ENCODE peak calls at places on chromosomes 16 and 17, in ten cellular contexts. S, G, W, J, L, P, B, Z, O and R are unnamed samples.

GRCh38 chr16:85392756-85393673 is 220.1 kb upstream of the GSE1 start:
- DNase-seq in S (peak; percentile 2), G (no peak), W (no peak), J (no peak), L (no peak), P (no peak), B (no peak), Z (no peak), O (no peak), R (no peak)

GRCh38 chr16:17544785-17545184 is 74.0 kb upstream of the XYLT1 start:
- DNase-seq in S (peak; percentile 10), G (no peak), W (no peak), J (no peak), L (no peak), P (no peak), B (no peak), Z (peak; percentile 7), O (peak; percentile 8), R (no peak)

GRCh38 chr16:30899794-30900193 is 3.4 kb downstream of the CTF1 start:
- DNase-seq in S (no peak), G (no peak), W (no peak), J (no peak), L (no peak), P (peak; percentile 3), B (no peak), Z (no peak), O (no peak), R (no peak)

GRCh38 chr17:27296427-27296979 is 2.6 kb downstream of the WSB1 start:
- DNase-seq in S (no peak), G (no peak), W (no peak), J (no peak), L (no peak), P (no peak), B (no peak), Z (no peak), O (no peak), R (no peak)

GRCh38 chr16:88633684-88634140 is 4.7 kb upstream of the IL17C start:
- DNase-seq in S (peak; percentile 57), G (no peak), W (no peak), J (no peak), L (no peak), P (no peak), B (no peak), Z (no peak), O (no peak), R (peak; percentile 60)

GRCh38 chr17:31820691-31821435 is 38.2 kb downstream of the COPRS start:
- DNase-seq in S (no peak), G (no peak), W (no peak), J (no peak), L (no peak), P (no peak), B (no peak), Z (no peak), O (no peak), R (no peak)

GRCh38 chr16:1932050-1933028 is 10.7 kb downstream of the MSRB1 start:
- DNase-seq in S (no peak), G (no peak), W (peak; percentile 57), J (no peak), L (no peak), P (peak; percentile 45), B (no peak), Z (no peak), O (no peak), R (no peak)

GRCh38 chr17:40916366-40916765 is 21.1 kb downstream of the KRT23 start:
- DNase-seq in S (no peak), G (no peak), W (no peak), J (no peak), L (no peak), P (no peak), B (no peak), Z (no peak), O (no peak), R (no peak)

GRCh38 chr17:31256936-31257335 is 40.1 kb downstream of the OMG start:
- DNase-seq in S (no peak), G (no peak), W (no peak), J (no peak), L (no peak), P (no peak), B (no peak), Z (no peak), O (no peak), R (no peak)

GRCh38 chr16:50666658-50667496 is 14.2 kb downstream of the SNX20 start:
- DNase-seq in S (no peak), G (no peak), W (no peak), J (no peak), L (no peak), P (peak; percentile 64), B (no peak), Z (no peak), O (peak; percentile 79), R (no peak)

GRCh38 chr16:55912022-55912421 is 36.8 kb upstream of the CES5A start:
- DNase-seq in S (no peak), G (no peak), W (no peak), J (peak; percentile 27), L (no peak), P (peak; percentile 64), B (no peak), Z (no peak), O (no peak), R (peak; percentile 7)

GRCh38 chr16:73240928-73241327 is 193.0 kb upstream of the ZFHX3 start:
- DNase-seq in S (no peak), G (no peak), W (no peak), J (no peak), L (no peak), P (no peak), B (no peak), Z (no peak), O (no peak), R (no peak)

GRCh38 chr17:7552621-7553051 is 3.8 kb downstream of the TNFSF12 start:
- DNase-seq in S (no peak), G (peak; percentile 25), W (no peak), J (no peak), L (no peak), P (no peak), B (no peak), Z (peak; percentile 42), O (peak; percentile 91), R (no peak)

GRCh38 chr17:13544755-13545154 is 57.0 kb downstream of the HS3ST3A1 start:
- DNase-seq in S (no peak), G (no peak), W (no peak), J (no peak), L (no peak), P (no peak), B (no peak), Z (no peak), O (no peak), R (no peak)

GRCh38 chr16:84892097-84892496 is 72.3 kb downstream of the CRISPLD2 start:
- DNase-seq in S (no peak), G (no peak), W (no peak), J (no peak), L (no peak), P (peak; percentile 60), B (no peak), Z (no peak), O (no peak), R (no peak)

GRCh38 chr17:44688200-44688599 is 1.4 kb downstream of the CCDC43 start:
- DNase-seq in S (no peak), G (no peak), W (no peak), J (no peak), L (no peak), P (peak; percentile 28), B (no peak), Z (no peak), O (no peak), R (no peak)

GRCh38 chr17:28370035-28370743 is at the start of gene VTN:
- DNase-seq in S (no peak), G (peak; percentile 79), W (no peak), J (no peak), L (no peak), P (peak; percentile 70), B (no peak), Z (no peak), O (peak; percentile 49), R (peak; percentile 78)

GRCh38 chr16:58366247-58367031 is 25.8 kb upstream of the GINS3 start:
- DNase-seq in S (no peak), G (no peak), W (no peak), J (no peak), L (no peak), P (no peak), B (no peak), Z (no peak), O (no peak), R (no peak)

GRCh38 chr16:2964416-2965223 is 545 bp downstream of the KREMEN2 start:
- DNase-seq in S (peak; percentile 50), G (no peak), W (peak; percentile 19), J (no peak), L (no peak), P (peak; percentile 59), B (no peak), Z (no peak), O (peak; percentile 85), R (peak; percentile 95)